ENCODE peak calls at places on chromosomes 4 and X, in ten cellular contexts. S, F, M, Q, E, K, J, G, C and V are unnamed samples.
A peak's percentile ranks its signal among the peaks of the same experiment; 100 is the strongest.

GRCh38 chr4:7154351-7154981 is 37.9 kb upstream of the SORCS2 start:
- DNase-seq in S (no peak), F (no peak), M (no peak), Q (no peak), E (no peak), K (no peak), J (no peak), G (no peak), C (no peak), V (no peak)

GRCh38 chr4:1720163-1720983 is 750 bp downstream of the TMEM129 start:
- DNase-seq in S (peak; percentile 31), F (peak; percentile 29), M (no peak), Q (no peak), E (no peak), K (peak; percentile 76), J (no peak), G (peak; percentile 68), C (peak; percentile 67), V (peak; percentile 61)

GRCh38 chr4:99462875-99463464 is 27.8 kb upstream of the ADH7 start:
- DNase-seq in S (peak; percentile 85), F (peak; percentile 76), M (peak; percentile 75), Q (peak; percentile 46), E (peak; percentile 77), K (peak; percentile 33), J (peak; percentile 65), G (peak; percentile 47), C (peak; percentile 72), V (peak; percentile 58)

GRCh38 chr4:62670509-62670908 is 1470.4 kb downstream of the ADGRL3 start:
- DNase-seq in S (peak; percentile 2), F (no peak), M (no peak), Q (no peak), E (no peak), K (no peak), J (no peak), G (no peak), C (no peak), V (no peak)

GRCh38 chr4:182133033-182133432 is 110.2 kb upstream of the TENM3 start:
- DNase-seq in S (no peak), F (no peak), M (no peak), Q (no peak), E (no peak), K (no peak), J (no peak), G (no peak), C (no peak), V (no peak)

GRCh38 chrX:80984118-80984517 is 174.4 kb upstream of the BRWD3 start:
- DNase-seq in S (no peak), F (no peak), M (no peak), Q (no peak), E (no peak), K (no peak), J (no peak), G (no peak), C (no peak), V (no peak)

GRCh38 chr4:6179362-6179761 is 21.0 kb downstream of the JAKMIP1 start:
- DNase-seq in S (no peak), F (no peak), M (no peak), Q (no peak), E (no peak), K (no peak), J (no peak), G (no peak), C (no peak), V (no peak)

GRCh38 chr4:20925176-20925575 is 224.9 kb downstream of the PACRGL start:
- DNase-seq in S (no peak), F (no peak), M (no peak), Q (no peak), E (no peak), K (no peak), J (no peak), G (no peak), C (no peak), V (no peak)

GRCh38 chr4:83964996-83965541 is 429.2 kb downstream of the GPAT3 start:
- DNase-seq in S (peak; percentile 10), F (peak; percentile 45), M (no peak), Q (no peak), E (no peak), K (no peak), J (no peak), G (no peak), C (peak; percentile 20), V (no peak)

GRCh38 chr4:25367004-25367621 is 9.9 kb upstream of the ANAPC4 start:
- DNase-seq in S (peak; percentile 72), F (peak; percentile 63), M (peak; percentile 56), Q (peak; percentile 35), E (no peak), K (no peak), J (no peak), G (no peak), C (peak; percentile 57), V (no peak)

GRCh38 chr4:156201050-156201449 is 247.4 kb upstream of the CTSO start:
- DNase-seq in S (no peak), F (no peak), M (no peak), Q (no peak), E (no peak), K (no peak), J (no peak), G (no peak), C (no peak), V (no peak)

GRCh38 chr4:6732441-6733357 is 16.7 kb downstream of the BLOC1S4 start:
- DNase-seq in S (peak; percentile 93), F (peak; percentile 91), M (peak; percentile 74), Q (peak; percentile 74), E (peak; percentile 91), K (no peak), J (no peak), G (no peak), C (peak; percentile 95), V (no peak)

GRCh38 chr4:82753238-82753637 is 45.4 kb downstream of the SCD5 start:
- DNase-seq in S (no peak), F (no peak), M (no peak), Q (no peak), E (no peak), K (peak; percentile 65), J (peak; percentile 65), G (no peak), C (no peak), V (no peak)

GRCh38 chr4:17578482-17578891 is 1.5 kb downstream of the LAP3 start:
- DNase-seq in S (no peak), F (peak; percentile 25), M (peak; percentile 1), Q (no peak), E (no peak), K (no peak), J (no peak), G (no peak), C (no peak), V (no peak)

GRCh38 chrX:134236690-134237362 is at the start of gene CCDC160:
- DNase-seq in S (peak; percentile 15), F (peak; percentile 4), M (peak; percentile 51), Q (no peak), E (no peak), K (peak; percentile 69), J (peak; percentile 63), G (peak; percentile 90), C (no peak), V (peak; percentile 76)

GRCh38 chr4:122845760-122846159 is 19.1 kb downstream of the FGF2 start:
- DNase-seq in S (no peak), F (no peak), M (no peak), Q (no peak), E (no peak), K (no peak), J (no peak), G (no peak), C (no peak), V (no peak)

GRCh38 chr4:8274772-8275241 is 5.3 kb downstream of the HTRA3 start:
- DNase-seq in S (peak; percentile 95), F (peak; percentile 97), M (no peak), Q (peak; percentile 85), E (peak; percentile 90), K (peak; percentile 55), J (peak; percentile 36), G (peak; percentile 84), C (peak; percentile 16), V (no peak)
- TF ChIP-seq CTCF in S (peak; percentile 55), F (peak; percentile 54), M (no peak), Q (peak; percentile 65), E (no peak), K (no peak), J (no peak), G (no peak), C (peak; percentile 43), V (no peak)

DNA sequence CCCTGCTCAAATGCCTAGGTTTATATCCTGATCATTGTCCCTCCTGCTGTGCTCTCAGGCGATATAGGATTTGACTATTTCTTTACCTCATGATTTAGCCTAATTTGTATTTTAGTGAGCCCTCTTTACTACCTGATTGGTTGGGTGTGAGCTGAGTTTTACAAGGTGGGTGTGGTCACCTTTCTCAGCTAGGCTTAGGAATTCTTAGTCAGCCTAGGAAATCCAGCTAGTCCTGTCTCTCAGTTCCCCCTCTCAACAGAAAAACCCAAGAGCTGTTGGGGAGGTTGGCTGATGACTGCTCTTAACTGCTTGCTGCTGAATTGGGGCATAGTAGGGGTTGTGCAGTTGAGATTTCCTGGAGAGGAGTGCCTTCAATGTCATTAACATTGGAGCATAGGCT is 100.5 kb upstream of the AADAT start:
- DNase-seq in S (no peak), F (no peak), M (peak; percentile 30), Q (no peak), E (no peak), K (no peak), J (no peak), G (no peak), C (no peak), V (no peak)
- TF ChIP-seq CTCF in S (no peak), F (no peak), M (no peak), Q (no peak), E (no peak), K (no peak), J (no peak), G (no peak), C (no peak), V (no peak)

GRCh38 chr4:44629280-44629866 is 22.1 kb downstream of the YIPF7 start:
- DNase-seq in S (peak; percentile 68), F (peak; percentile 57), M (peak; percentile 81), Q (peak; percentile 4), E (no peak), K (no peak), J (peak; percentile 33), G (peak; percentile 33), C (peak; percentile 55), V (peak; percentile 61)

GRCh38 chr4:44632733-44633132 is 18.7 kb downstream of the YIPF7 start:
- DNase-seq in S (no peak), F (no peak), M (no peak), Q (no peak), E (no peak), K (no peak), J (no peak), G (no peak), C (no peak), V (no peak)

DNA sequence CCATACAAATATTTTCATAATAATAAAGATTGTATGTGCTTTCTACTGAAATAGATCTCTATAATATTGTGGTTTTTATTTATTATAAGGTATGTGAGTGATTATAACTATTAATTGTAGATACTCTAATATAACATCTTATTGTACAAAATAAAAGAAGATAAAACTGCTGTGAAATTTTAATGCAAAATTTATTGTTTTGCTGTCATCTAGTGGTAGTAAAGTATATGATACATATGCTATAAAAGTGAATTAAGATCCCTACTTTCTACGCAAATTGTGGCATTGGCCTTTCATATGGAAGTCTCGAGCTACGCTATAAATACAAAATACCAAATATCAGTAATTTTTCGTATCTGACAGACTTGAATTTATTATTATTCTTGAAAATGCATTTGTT is 19.3 kb downstream of the YIPF7 start:
- DNase-seq in S (peak; percentile 1), F (no peak), M (peak; percentile 25), Q (no peak), E (no peak), K (no peak), J (no peak), G (no peak), C (no peak), V (no peak)
- TF ChIP-seq CTCF in S (peak; percentile 31), F (peak; percentile 18), M (peak; percentile 54), Q (no peak), E (no peak), K (no peak), J (no peak), G (no peak), C (no peak), V (peak; percentile 38)

GRCh38 chrX:26908218-26908617 is 554.9 kb downstream of the PPP4R3C start:
- DNase-seq in S (no peak), F (no peak), M (no peak), Q (no peak), E (no peak), K (no peak), J (no peak), G (no peak), C (no peak), V (no peak)
- TF ChIP-seq CTCF in S (no peak), F (no peak), M (no peak), Q (no peak), E (no peak), K (no peak), J (no peak), G (peak; percentile 7), C (no peak), V (no peak)